ENCODE peak calls at places on chromosomes 12 and 14, in ten cellular contexts. K is HFF-Myc; C is B cell; N is fibroblast of pulmonary artery; F is CD4-positive, alpha-beta T cell; X is A549; T is HFFc6; Z is activated B cell treated with CpG ODN at 0.5 μM for 24 hours; H is fibroblast of lung; Y is HCT116. P is an unnamed sample.

GRCh38 chr12:132550014-132550802 is 60.2 kb downstream of the LRCOL1 start:
- DNase-seq in Z (no peak), X (no peak), N (no peak), Y (no peak), F (no peak), T (no peak), H (peak; percentile 47), K (no peak), C (no peak), P (no peak)

GRCh38 chr12:113392988-113393579 is 10.6 kb downstream of the SDS start:
- DNase-seq in X (no peak), F (no peak), C (peak; percentile 8), Z (no peak), T (peak; percentile 25), Y (peak; percentile 22), N (peak; percentile 18), H (peak; percentile 8), K (no peak), P (no peak)

GRCh38 chr14:22854963-22855724 is 16.4 kb upstream of the LRP10 start:
- DNase-seq in Y (no peak), C (no peak), H (no peak), Z (no peak), K (no peak), X (no peak), T (no peak), N (no peak), F (no peak), P (no peak)

GRCh38 chr12:15852383-15852782 is 29.8 kb upstream of the STRAP start:
- DNase-seq in T (peak; percentile 38), H (peak; percentile 95), C (no peak), K (no peak), Z (no peak), X (no peak), F (no peak), N (peak; percentile 87), Y (no peak), P (no peak)

GRCh38 chr14:100660498-100661339 is 66.0 kb upstream of the DLK1 start:
- DNase-seq in H (peak; percentile 83), K (no peak), X (no peak), C (no peak), Y (peak; percentile 47), F (no peak), N (no peak), Z (no peak), T (peak; percentile 67), P (peak; percentile 14)

GRCh38 chr14:89625208-89625987 is 208.4 kb upstream of the FOXN3 start:
- DNase-seq in F (no peak), N (peak; percentile 58), C (no peak), T (no peak), K (no peak), H (peak; percentile 65), X (no peak), Z (no peak), Y (no peak), P (no peak)

GRCh38 chr12:95458761-95459160 is 15.2 kb upstream of the METAP2 start:
- DNase-seq in Z (no peak), Y (no peak), X (no peak), F (no peak), H (no peak), T (no peak), C (no peak), K (no peak), N (no peak), P (no peak)

GRCh38 chr14:92568621-92569479 is 55.3 kb downstream of the RIN3 start:
- DNase-seq in H (no peak), F (no peak), C (peak; percentile 76), T (no peak), K (no peak), N (no peak), Y (no peak), X (no peak), Z (peak; percentile 34), P (peak; percentile 28)

DNA sequence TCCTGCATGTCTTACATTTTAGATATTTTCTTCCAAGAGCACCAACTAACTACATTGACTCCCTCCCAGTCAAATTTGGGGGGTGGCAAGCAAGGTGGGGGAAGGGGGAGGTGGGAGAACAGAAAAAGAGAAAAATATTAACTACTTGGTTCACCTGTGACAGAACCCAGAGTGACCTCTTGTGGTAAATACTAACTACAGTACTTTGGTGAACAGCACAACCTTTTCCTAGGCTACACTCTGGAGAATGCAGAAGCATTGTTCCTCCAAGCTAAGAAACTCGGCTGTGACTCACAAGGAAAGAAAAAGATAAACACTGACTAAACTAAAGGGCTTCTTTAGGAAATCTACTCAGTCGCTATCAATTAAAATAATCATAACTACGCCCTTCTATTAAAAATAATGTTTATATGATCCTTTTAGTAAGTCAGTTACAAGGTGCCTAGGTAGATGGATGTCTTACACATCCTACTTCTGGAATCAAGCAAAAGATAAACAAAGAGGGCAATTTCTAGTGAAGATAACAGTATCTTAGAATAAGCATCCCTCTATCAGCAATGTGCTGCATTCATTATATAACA is 5.4 kb downstream of the KCNH5 start:
- DNase-seq in H (peak; percentile 91), Z (no peak), N (peak; percentile 84), F (no peak), T (peak; percentile 50), K (no peak), C (no peak), X (no peak), Y (no peak), P (peak; percentile 17)
- TF ChIP-seq CTCF in H (peak; percentile 31), Z (no peak), N (peak; percentile 43), F (no peak), T (peak; percentile 58), K (peak; percentile 7), C (no peak), X (peak; percentile 72), Y (no peak), P (peak; percentile 36)

GRCh38 chr12:6845395-6845794 is 4.7 kb downstream of the GNB3 start:
- DNase-seq in Z (no peak), N (no peak), F (no peak), X (no peak), K (no peak), C (no peak), Y (no peak), T (no peak), H (no peak), P (no peak)

GRCh38 chr12:6841139-6841515 is 402 bp downstream of the GNB3 start:
- DNase-seq in X (no peak), T (no peak), N (no peak), Y (no peak), Z (no peak), H (no peak), C (no peak), F (no peak), K (no peak), P (no peak)

GRCh38 chr12:6840428-6841138 is at the start of gene GNB3:
- DNase-seq in H (no peak), Y (no peak), F (no peak), N (no peak), K (no peak), T (no peak), Z (no peak), C (no peak), X (no peak), P (no peak)

GRCh38 chr12:6842075-6842474 is 1.4 kb downstream of the GNB3 start:
- DNase-seq in C (no peak), Y (no peak), X (no peak), K (no peak), H (no peak), Z (no peak), N (no peak), T (no peak), F (no peak), P (no peak)

GRCh38 chr12:6843118-6843902 is 2.6 kb downstream of the GNB3 start:
- DNase-seq in F (no peak), H (no peak), N (no peak), Y (no peak), Z (no peak), C (no peak), X (no peak), T (no peak), K (no peak), P (peak; percentile 57)
- TF ChIP-seq CTCF in F (no peak), H (no peak), N (no peak), Y (no peak), Z (no peak), C (no peak), X (no peak), T (no peak), K (no peak), P (peak; percentile 37)

GRCh38 chr12:49547090-49547690 is 8.4 kb downstream of the KCNH3 start:
- DNase-seq in N (no peak), X (no peak), C (no peak), Y (no peak), Z (no peak), F (no peak), H (no peak), T (no peak), K (no peak), P (no peak)

GRCh38 chr12:49549735-49550710 is 11.2 kb downstream of the KCNH3 start:
- DNase-seq in F (no peak), N (no peak), C (no peak), T (no peak), Z (no peak), H (no peak), X (no peak), Y (no peak), K (no peak), P (no peak)

GRCh38 chr12:49548481-49548821 is 9.6 kb downstream of the KCNH3 start:
- DNase-seq in F (no peak), H (no peak), Z (no peak), Y (no peak), K (no peak), N (no peak), X (no peak), C (no peak), T (no peak), P (no peak)

GRCh38 chr12:49550853-49551252 is 12.0 kb downstream of the KCNH3 start:
- DNase-seq in N (no peak), X (no peak), K (no peak), Z (no peak), H (no peak), T (no peak), C (no peak), F (no peak), Y (no peak), P (no peak)

DNA sequence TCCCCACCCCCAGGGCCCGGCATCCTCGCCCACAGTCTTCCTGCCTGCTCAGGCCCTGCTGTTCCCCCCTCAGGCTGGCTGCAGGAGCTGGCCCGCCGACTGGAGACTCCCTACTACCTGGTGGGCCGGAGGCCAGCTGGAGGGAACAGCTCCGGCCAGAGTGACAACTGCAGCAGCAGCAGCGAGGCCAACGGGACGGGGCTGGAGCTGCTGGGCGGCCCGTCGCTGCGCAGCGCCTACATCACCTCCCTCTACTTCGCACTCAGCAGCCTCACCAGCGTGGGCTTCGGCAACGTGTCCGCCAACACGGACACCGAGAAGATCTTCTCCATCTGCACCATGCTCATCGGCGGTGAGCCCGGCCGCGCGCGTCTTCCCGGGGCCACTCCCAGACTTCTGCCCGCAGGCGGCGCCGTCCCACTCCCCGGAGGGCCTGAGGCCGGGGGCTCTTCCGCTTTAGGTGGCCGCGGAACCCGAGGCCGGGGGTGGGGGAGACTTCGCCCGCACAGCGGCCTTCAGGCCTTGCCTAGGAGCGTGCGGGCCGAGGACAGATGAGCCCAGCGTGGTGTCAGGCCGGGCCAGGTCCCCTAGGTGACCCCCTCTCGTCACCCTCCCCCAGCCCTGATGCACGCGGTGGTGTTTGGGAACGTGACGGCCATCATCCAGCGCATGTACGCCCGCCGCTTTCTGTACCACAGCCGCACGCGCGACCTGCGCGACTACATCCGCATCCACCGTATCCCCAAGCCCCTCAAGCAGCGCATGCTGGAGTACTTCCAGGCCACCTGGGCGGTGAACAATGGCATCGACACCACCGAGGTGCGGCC is 10.2 kb downstream of the KCNH3 start:
- DNase-seq in H (peak; percentile 20), Z (peak; percentile 41), F (no peak), N (no peak), K (no peak), X (no peak), Y (no peak), T (no peak), C (peak; percentile 82), P (no peak)
- TF ChIP-seq CTCF in H (peak; percentile 25), Z (no peak), F (peak; percentile 42), N (peak; percentile 26), K (peak; percentile 42), X (no peak), Y (no peak), T (peak; percentile 50), C (peak; percentile 36), P (no peak)

GRCh38 chr12:104641862-104642261 is 185.1 kb downstream of the CHST11 start:
- DNase-seq in Y (no peak), Z (peak; percentile 44), X (no peak), T (no peak), K (no peak), N (no peak), F (no peak), C (peak; percentile 67), H (no peak), P (no peak)
- TF ChIP-seq CTCF in Y (no peak), Z (no peak), X (no peak), T (no peak), K (no peak), N (no peak), F (no peak), C (peak; percentile 57), H (no peak), P (no peak)

P was measured in Calu3.